ENCODE peak calls at places on chromosomes 12 and 14, in four cellular contexts. One of them, this sample, is unnamed.

GRCh38 chr12:122097641-122098364 is 19.2 kb downstream of the MLXIP start:
- DNase-seq in HAP-1: no peak
- DNase-seq in mammary epithelial cell: no peak
- DNase-seq in left lung: peak
- DNase-seq in this sample: no peak

GRCh38 chr12:89098390-89099102 is 253.8 kb downstream of the DUSP6 start:
- DNase-seq in HAP-1: no peak
- DNase-seq in mammary epithelial cell: no peak
- DNase-seq in left lung: no peak
- DNase-seq in this sample: no peak

GRCh38 chr14:56004807-56005579 is 113.2 kb upstream of the PELI2 start:
- DNase-seq in HAP-1: no peak
- DNase-seq in mammary epithelial cell: no peak
- DNase-seq in left lung: peak
- DNase-seq in this sample: peak

GRCh38 chr14:30921788-30922187 is 47.4 kb downstream of the COCH start:
- DNase-seq in HAP-1: no peak
- DNase-seq in mammary epithelial cell: no peak
- DNase-seq in left lung: no peak
- DNase-seq in this sample: no peak

GRCh38 chr14:20624495-20625070 is 16.9 kb downstream of the OR6S1 start:
- DNase-seq in HAP-1: no peak
- DNase-seq in mammary epithelial cell: peak
- DNase-seq in left lung: peak
- DNase-seq in this sample: no peak

GRCh38 chr12:10861366-10861765 is 12.1 kb upstream of the PRR4 start:
- DNase-seq in HAP-1: no peak
- DNase-seq in mammary epithelial cell: no peak
- DNase-seq in left lung: no peak
- DNase-seq in this sample: no peak

GRCh38 chr12:12333407-12333831 is 16.6 kb downstream of the MANSC1 start:
- DNase-seq in HAP-1: no peak
- DNase-seq in mammary epithelial cell: no peak
- DNase-seq in left lung: peak
- DNase-seq in this sample: no peak

GRCh38 chr14:87993485-87993809 is 465 bp upstream of the GALC start:
- DNase-seq in HAP-1: no peak
- DNase-seq in mammary epithelial cell: no peak
- DNase-seq in left lung: no peak
- DNase-seq in this sample: no peak

GRCh38 chr14:39376671-39377403 is 55.4 kb downstream of the FBXO33 start:
- DNase-seq in HAP-1: no peak
- DNase-seq in mammary epithelial cell: no peak
- DNase-seq in left lung: no peak
- DNase-seq in this sample: no peak

GRCh38 chr12:120532701-120533238 is 1.4 kb upstream of the RNF10 start:
- DNase-seq in HAP-1: no peak
- DNase-seq in mammary epithelial cell: no peak
- DNase-seq in left lung: no peak
- DNase-seq in this sample: no peak

GRCh38 chr12:126342866-126343265 is 1277.6 kb downstream of the AACS start:
- DNase-seq in HAP-1: no peak
- DNase-seq in mammary epithelial cell: no peak
- DNase-seq in left lung: no peak
- DNase-seq in this sample: peak

GRCh38 chr12:20097561-20097960 is 270.8 kb upstream of the PDE3A start:
- DNase-seq in HAP-1: no peak
- DNase-seq in mammary epithelial cell: no peak
- DNase-seq in left lung: no peak
- DNase-seq in this sample: peak

GRCh38 chr14:101114726-101115481 is 211.4 kb upstream of the RTL1 start:
- DNase-seq in HAP-1: no peak
- DNase-seq in mammary epithelial cell: no peak
- DNase-seq in left lung: peak
- DNase-seq in this sample: no peak

GRCh38 chr14:88452231-88452630 is 66.8 kb downstream of the SPATA7 start:
- DNase-seq in HAP-1: no peak
- DNase-seq in mammary epithelial cell: no peak
- DNase-seq in left lung: no peak
- DNase-seq in this sample: no peak

DNA sequence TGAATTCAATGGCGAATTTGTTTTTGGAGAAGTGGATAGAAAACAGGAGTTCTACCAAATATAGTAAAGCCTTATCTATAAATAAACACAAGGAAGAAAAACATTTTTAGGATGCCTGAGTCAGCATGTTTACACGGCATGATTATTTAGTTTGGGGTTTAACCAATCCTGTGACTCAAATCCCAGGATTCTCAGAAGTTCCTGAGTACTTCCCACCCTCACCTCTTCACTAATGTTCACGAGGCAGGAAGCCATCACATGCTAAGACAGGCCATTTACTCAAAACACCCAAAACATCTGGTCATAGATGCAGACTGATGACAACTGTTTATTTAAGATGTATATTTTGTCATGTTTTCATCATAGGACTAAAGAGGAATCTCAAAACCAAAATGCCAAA is 3.4 kb upstream of the GLRX5 start:
- DNase-seq in HAP-1: no peak
- DNase-seq in mammary epithelial cell: peak
- DNase-seq in left lung: no peak
- DNase-seq in this sample: no peak
- H3K4me3 ChIP-seq in HAP-1: no peak
- H3K4me3 ChIP-seq in mammary epithelial cell: no peak
- H3K4me3 ChIP-seq in left lung: no peak
- H3K4me3 ChIP-seq in this sample: no peak

GRCh38 chr12:53967451-53968059 is 5.4 kb upstream of the HOXC11 start:
- DNase-seq in HAP-1: no peak
- DNase-seq in mammary epithelial cell: no peak
- DNase-seq in left lung: no peak
- DNase-seq in this sample: no peak
- H3K4me3 ChIP-seq in HAP-1: no peak
- H3K4me3 ChIP-seq in mammary epithelial cell: no peak
- H3K4me3 ChIP-seq in left lung: no peak
- H3K4me3 ChIP-seq in this sample: peak

GRCh38 chr12:80707126-80707829 is at the start of gene MYF6:
- DNase-seq in HAP-1: no peak
- DNase-seq in mammary epithelial cell: no peak
- DNase-seq in left lung: no peak
- DNase-seq in this sample: no peak
- H3K4me3 ChIP-seq in HAP-1: no peak
- H3K4me3 ChIP-seq in mammary epithelial cell: no peak
- H3K4me3 ChIP-seq in left lung: no peak
- H3K4me3 ChIP-seq in this sample: peak

GRCh38 chr14:104728631-104729030 is 4.6 kb downstream of the ADSS1 start:
- DNase-seq in HAP-1: no peak
- DNase-seq in mammary epithelial cell: no peak
- DNase-seq in left lung: no peak
- DNase-seq in this sample: no peak

GRCh38 chr14:104731249-104731924 is 7.4 kb downstream of the ADSS1 start:
- DNase-seq in HAP-1: no peak
- DNase-seq in mammary epithelial cell: no peak
- DNase-seq in left lung: no peak
- DNase-seq in this sample: no peak

GRCh38 chr14:104730504-104730903 is 6.5 kb downstream of the ADSS1 start:
- DNase-seq in HAP-1: no peak
- DNase-seq in mammary epithelial cell: no peak
- DNase-seq in left lung: no peak
- DNase-seq in this sample: no peak

GRCh38 chr14:104731925-104732294 is 7.9 kb downstream of the ADSS1 start:
- DNase-seq in HAP-1: no peak
- DNase-seq in mammary epithelial cell: no peak
- DNase-seq in left lung: no peak
- DNase-seq in this sample: no peak

GRCh38 chr14:104729835-104730181 is 5.8 kb downstream of the ADSS1 start:
- DNase-seq in HAP-1: no peak
- DNase-seq in mammary epithelial cell: no peak
- DNase-seq in left lung: no peak
- DNase-seq in this sample: no peak
- H3K4me3 ChIP-seq in HAP-1: no peak
- H3K4me3 ChIP-seq in mammary epithelial cell: no peak
- H3K4me3 ChIP-seq in left lung: no peak
- H3K4me3 ChIP-seq in this sample: no peak

GRCh38 chr12:104385510-104385909 is 71.2 kb upstream of the CHST11 start:
- DNase-seq in HAP-1: no peak
- DNase-seq in mammary epithelial cell: no peak
- DNase-seq in left lung: no peak
- DNase-seq in this sample: no peak
- H3K4me3 ChIP-seq in HAP-1: no peak
- H3K4me3 ChIP-seq in mammary epithelial cell: no peak
- H3K4me3 ChIP-seq in left lung: no peak
- H3K4me3 ChIP-seq in this sample: no peak

GRCh38 chr14:91195881-91196280 is 48.6 kb downstream of the GPR68 start:
- DNase-seq in HAP-1: no peak
- DNase-seq in mammary epithelial cell: no peak
- DNase-seq in left lung: no peak
- DNase-seq in this sample: no peak
- H3K4me3 ChIP-seq in HAP-1: no peak
- H3K4me3 ChIP-seq in mammary epithelial cell: no peak
- H3K4me3 ChIP-seq in left lung: no peak
- H3K4me3 ChIP-seq in this sample: no peak

GRCh38 chr12:59115995-59116394 is 195.7 kb upstream of the LRIG3 start:
- DNase-seq in HAP-1: no peak
- DNase-seq in mammary epithelial cell: no peak
- DNase-seq in left lung: no peak
- DNase-seq in this sample: no peak
- H3K4me3 ChIP-seq in HAP-1: no peak
- H3K4me3 ChIP-seq in mammary epithelial cell: no peak
- H3K4me3 ChIP-seq in left lung: no peak
- H3K4me3 ChIP-seq in this sample: no peak

GRCh38 chr14:54444003-54444402 is 2.8 kb upstream of the CNIH1 start:
- DNase-seq in HAP-1: no peak
- DNase-seq in mammary epithelial cell: no peak
- DNase-seq in left lung: no peak
- DNase-seq in this sample: peak
- H3K4me3 ChIP-seq in HAP-1: no peak
- H3K4me3 ChIP-seq in mammary epithelial cell: no peak
- H3K4me3 ChIP-seq in left lung: no peak
- H3K4me3 ChIP-seq in this sample: peak